ENCODE peak calls at places on chromosomes 6 and 20, in eight cellular contexts. One of them, this sample, is unnamed.

GRCh38 chr6:146582857-146583256 is 15.9 kb upstream of the ADGB start:
- DNase-seq in activated CD4-positive, CD25-positive, alpha-beta regulatory T cell: no peak
- DNase-seq in kidney epithelial cell: no peak
- DNase-seq in aorta: peak
- DNase-seq in fibroblast of lung: peak
- DNase-seq in stimulated activated CD4-positive, alpha-beta T cell treated with anti-CD3 and anti-CD28 coated beads, Interleukin-12 subunit alpha, Interleukin-12 subunit beta, amount 100 ng/mL, for 4 hours: no peak
- DNase-seq in neural crest cell: no peak
- DNase-seq in DND-41: no peak
- DNase-seq in this sample: no peak

GRCh38 chr6:17986656-17987575 is 519 bp downstream of the KIF13A start:
- DNase-seq in activated CD4-positive, CD25-positive, alpha-beta regulatory T cell: no peak
- DNase-seq in kidney epithelial cell: no peak
- DNase-seq in aorta: peak
- DNase-seq in fibroblast of lung: peak
- DNase-seq in stimulated activated CD4-positive, alpha-beta T cell treated with anti-CD3 and anti-CD28 coated beads, Interleukin-12 subunit alpha, Interleukin-12 subunit beta, amount 100 ng/mL, for 4 hours: no peak
- DNase-seq in neural crest cell: peak
- DNase-seq in DND-41: no peak
- DNase-seq in this sample: peak

GRCh38 chr6:157143171-157143884 is 180.0 kb downstream of the TMEM242 start:
- DNase-seq in activated CD4-positive, CD25-positive, alpha-beta regulatory T cell: no peak
- DNase-seq in kidney epithelial cell: no peak
- DNase-seq in aorta: no peak
- DNase-seq in fibroblast of lung: peak
- DNase-seq in stimulated activated CD4-positive, alpha-beta T cell treated with anti-CD3 and anti-CD28 coated beads, Interleukin-12 subunit alpha, Interleukin-12 subunit beta, amount 100 ng/mL, for 4 hours: no peak
- DNase-seq in neural crest cell: no peak
- DNase-seq in DND-41: no peak
- DNase-seq in this sample: no peak

GRCh38 chr20:43979576-43979975 is 64.9 kb downstream of the TOX2 start:
- DNase-seq in activated CD4-positive, CD25-positive, alpha-beta regulatory T cell: no peak
- DNase-seq in kidney epithelial cell: no peak
- DNase-seq in aorta: no peak
- DNase-seq in fibroblast of lung: no peak
- DNase-seq in stimulated activated CD4-positive, alpha-beta T cell treated with anti-CD3 and anti-CD28 coated beads, Interleukin-12 subunit alpha, Interleukin-12 subunit beta, amount 100 ng/mL, for 4 hours: no peak
- DNase-seq in neural crest cell: no peak
- DNase-seq in DND-41: no peak
- DNase-seq in this sample: no peak

GRCh38 chr6:12075067-12075563 is 63.0 kb downstream of the HIVEP1 start:
- DNase-seq in activated CD4-positive, CD25-positive, alpha-beta regulatory T cell: no peak
- DNase-seq in kidney epithelial cell: no peak
- DNase-seq in aorta: no peak
- DNase-seq in fibroblast of lung: no peak
- DNase-seq in stimulated activated CD4-positive, alpha-beta T cell treated with anti-CD3 and anti-CD28 coated beads, Interleukin-12 subunit alpha, Interleukin-12 subunit beta, amount 100 ng/mL, for 4 hours: no peak
- DNase-seq in neural crest cell: no peak
- DNase-seq in DND-41: no peak
- DNase-seq in this sample: no peak

GRCh38 chr20:23082846-23083552 is 3.1 kb downstream of the CD93 start:
- DNase-seq in activated CD4-positive, CD25-positive, alpha-beta regulatory T cell: no peak
- DNase-seq in kidney epithelial cell: no peak
- DNase-seq in aorta: no peak
- DNase-seq in fibroblast of lung: no peak
- DNase-seq in stimulated activated CD4-positive, alpha-beta T cell treated with anti-CD3 and anti-CD28 coated beads, Interleukin-12 subunit alpha, Interleukin-12 subunit beta, amount 100 ng/mL, for 4 hours: no peak
- DNase-seq in neural crest cell: no peak
- DNase-seq in DND-41: no peak
- DNase-seq in this sample: no peak

GRCh38 chr6:152146385-152146784 is 338.9 kb downstream of the ESR1 start:
- DNase-seq in activated CD4-positive, CD25-positive, alpha-beta regulatory T cell: no peak
- DNase-seq in kidney epithelial cell: no peak
- DNase-seq in aorta: no peak
- DNase-seq in fibroblast of lung: peak
- DNase-seq in stimulated activated CD4-positive, alpha-beta T cell treated with anti-CD3 and anti-CD28 coated beads, Interleukin-12 subunit alpha, Interleukin-12 subunit beta, amount 100 ng/mL, for 4 hours: no peak
- DNase-seq in neural crest cell: no peak
- DNase-seq in DND-41: no peak
- DNase-seq in this sample: no peak

GRCh38 chr6:10030942-10031537 is 383.8 kb downstream of the TFAP2A start:
- DNase-seq in activated CD4-positive, CD25-positive, alpha-beta regulatory T cell: no peak
- DNase-seq in kidney epithelial cell: no peak
- DNase-seq in aorta: no peak
- DNase-seq in fibroblast of lung: no peak
- DNase-seq in stimulated activated CD4-positive, alpha-beta T cell treated with anti-CD3 and anti-CD28 coated beads, Interleukin-12 subunit alpha, Interleukin-12 subunit beta, amount 100 ng/mL, for 4 hours: no peak
- DNase-seq in neural crest cell: no peak
- DNase-seq in DND-41: no peak
- DNase-seq in this sample: peak

GRCh38 chr20:16052406-16052805 is 520.8 kb downstream of the KIF16B start:
- DNase-seq in activated CD4-positive, CD25-positive, alpha-beta regulatory T cell: no peak
- DNase-seq in kidney epithelial cell: no peak
- DNase-seq in aorta: no peak
- DNase-seq in fibroblast of lung: no peak
- DNase-seq in stimulated activated CD4-positive, alpha-beta T cell treated with anti-CD3 and anti-CD28 coated beads, Interleukin-12 subunit alpha, Interleukin-12 subunit beta, amount 100 ng/mL, for 4 hours: no peak
- DNase-seq in neural crest cell: no peak
- DNase-seq in DND-41: no peak
- DNase-seq in this sample: no peak

GRCh38 chr6:1390805-1391511 is 1.6 kb downstream of the FOXF2 start:
- DNase-seq in activated CD4-positive, CD25-positive, alpha-beta regulatory T cell: no peak
- DNase-seq in kidney epithelial cell: no peak
- DNase-seq in aorta: no peak
- DNase-seq in fibroblast of lung: no peak
- DNase-seq in stimulated activated CD4-positive, alpha-beta T cell treated with anti-CD3 and anti-CD28 coated beads, Interleukin-12 subunit alpha, Interleukin-12 subunit beta, amount 100 ng/mL, for 4 hours: no peak
- DNase-seq in neural crest cell: no peak
- DNase-seq in DND-41: no peak
- DNase-seq in this sample: peak

GRCh38 chr6:137915778-137916177 is 48.7 kb downstream of the TNFAIP3 start:
- DNase-seq in activated CD4-positive, CD25-positive, alpha-beta regulatory T cell: no peak
- DNase-seq in kidney epithelial cell: no peak
- DNase-seq in aorta: no peak
- DNase-seq in fibroblast of lung: no peak
- DNase-seq in stimulated activated CD4-positive, alpha-beta T cell treated with anti-CD3 and anti-CD28 coated beads, Interleukin-12 subunit alpha, Interleukin-12 subunit beta, amount 100 ng/mL, for 4 hours: no peak
- DNase-seq in neural crest cell: no peak
- DNase-seq in DND-41: no peak
- DNase-seq in this sample: no peak

GRCh38 chr6:113317870-113318269 is 539.3 kb upstream of the MARCKS start:
- DNase-seq in activated CD4-positive, CD25-positive, alpha-beta regulatory T cell: no peak
- DNase-seq in kidney epithelial cell: no peak
- DNase-seq in aorta: no peak
- DNase-seq in fibroblast of lung: peak
- DNase-seq in stimulated activated CD4-positive, alpha-beta T cell treated with anti-CD3 and anti-CD28 coated beads, Interleukin-12 subunit alpha, Interleukin-12 subunit beta, amount 100 ng/mL, for 4 hours: no peak
- DNase-seq in neural crest cell: peak
- DNase-seq in DND-41: no peak
- DNase-seq in this sample: peak

GRCh38 chr20:62651285-62652021 is 9.2 kb downstream of the SLCO4A1 start:
- DNase-seq in activated CD4-positive, CD25-positive, alpha-beta regulatory T cell: peak
- DNase-seq in kidney epithelial cell: no peak
- DNase-seq in aorta: no peak
- DNase-seq in fibroblast of lung: no peak
- DNase-seq in stimulated activated CD4-positive, alpha-beta T cell treated with anti-CD3 and anti-CD28 coated beads, Interleukin-12 subunit alpha, Interleukin-12 subunit beta, amount 100 ng/mL, for 4 hours: peak
- DNase-seq in neural crest cell: no peak
- DNase-seq in DND-41: no peak
- DNase-seq in this sample: peak

This sample was measured in SJCRH30.